ENCODE peak calls at places on chromosome 15, in nine cellular contexts. K is fibroblast of pulmonary artery; Z is NCI-H2029 treated with DMSO at 0.1 percent for 48 hours; W is brain microvascular endothelial cell; V is breast epithelium; S is stimulated activated CD8-positive, alpha-beta memory T cell treated with anti-CD3 and anti-CD28 coated beads, Interleukin-2, amount 100 ng/mL, for 1 hour; Q is NCI-H2171 treated with DMSO at 0.1 percent for 48 hours; G is H7; L is body of pancreas. H is an unnamed sample.

GRCh38 chr15:100766225-100767001 is 113.2 kb upstream of the ALDH1A3 start:
- DNase-seq in K (no peak), Z (no peak), W (no peak), V (peak), S (no peak), Q (no peak), G (peak), L (no peak), H (no peak)

GRCh38 chr15:94972314-94972713 is 741.0 kb downstream of the MCTP2 start:
- DNase-seq in K (peak), Z (no peak), W (peak), V (no peak), S (no peak), Q (no peak), G (peak), L (no peak), H (peak)

GRCh38 chr15:69305204-69305931 is 6.7 kb downstream of the PAQR5 start:
- DNase-seq in K (peak), Z (no peak), W (peak), V (no peak), S (no peak), Q (no peak), G (no peak), L (peak), H (peak)

GRCh38 chr15:94324117-94324826 is 92.9 kb downstream of the MCTP2 start:
- DNase-seq in K (peak), Z (peak), W (peak), V (no peak), S (peak), Q (peak), G (peak), L (peak), H (peak)

GRCh38 chr15:91133511-91133910 is 33.5 kb downstream of the SV2B start:
- DNase-seq in K (no peak), Z (no peak), W (no peak), V (no peak), S (no peak), Q (no peak), G (no peak), L (no peak), H (peak)

GRCh38 chr15:84608707-84609284 is 8.0 kb downstream of the ZSCAN2 start:
- DNase-seq in K (no peak), Z (no peak), W (no peak), V (no peak), S (no peak), Q (no peak), G (peak), L (no peak), H (peak)

GRCh38 chr15:45586990-45587860 is at the start of gene BLOC1S6:
- DNase-seq in K (peak), Z (peak), W (peak), V (peak), S (peak), Q (peak), G (peak), L (peak), H (peak)

GRCh38 chr15:68585574-68586273 is 6.9 kb downstream of the CORO2B start:
- DNase-seq in K (no peak), Z (no peak), W (no peak), V (no peak), S (no peak), Q (no peak), G (no peak), L (no peak), H (no peak)

GRCh38 chr15:101267320-101268104 is 9.8 kb downstream of the SELENOS start:
- DNase-seq in K (peak), Z (no peak), W (no peak), V (no peak), S (no peak), Q (no peak), G (peak), L (peak), H (peak)

GRCh38 chr15:97504031-97504430 is 456.5 kb upstream of the ARRDC4 start:
- DNase-seq in K (peak), Z (no peak), W (peak), V (no peak), S (no peak), Q (no peak), G (no peak), L (no peak), H (no peak)

GRCh38 chr15:64754663-64755426 is 20.5 kb downstream of the RBPMS2 start:
- DNase-seq in K (no peak), Z (no peak), W (no peak), V (no peak), S (no peak), Q (no peak), G (no peak), L (no peak), H (no peak)

GRCh38 chr15:43190178-43190577 is 5.0 kb downstream of the CCNDBP1 start:
- DNase-seq in K (peak), Z (no peak), W (no peak), V (peak), S (no peak), Q (no peak), G (no peak), L (peak), H (no peak)

GRCh38 chr15:84633311-84634227 is 20.5 kb downstream of the WDR73 start:
- DNase-seq in K (peak), Z (no peak), W (peak), V (peak), S (peak), Q (peak), G (peak), L (peak), H (peak)

GRCh38 chr15:38189651-38190280 is 62.9 kb upstream of the SPRED1 start:
- DNase-seq in K (no peak), Z (no peak), W (no peak), V (no peak), S (no peak), Q (no peak), G (no peak), L (no peak), H (no peak)

GRCh38 chr15:87496109-87496508 is 760.4 kb downstream of the NTRK3 start:
- DNase-seq in K (no peak), Z (no peak), W (no peak), V (no peak), S (no peak), Q (no peak), G (no peak), L (no peak), H (no peak)

GRCh38 chr15:59199775-59200465 is 6.7 kb upstream of the LDHAL6B start:
- DNase-seq in K (peak), Z (no peak), W (peak), V (no peak), S (no peak), Q (no peak), G (no peak), L (no peak), H (no peak)

GRCh38 chr15:57969355-57969754 is 96.2 kb downstream of the ALDH1A2 start:
- DNase-seq in K (peak), Z (no peak), W (peak), V (no peak), S (no peak), Q (no peak), G (peak), L (no peak), H (peak)

GRCh38 chr15:96586901-96587300 is 256.4 kb downstream of the NR2F2 start:
- DNase-seq in K (no peak), Z (no peak), W (no peak), V (no peak), S (no peak), Q (no peak), G (no peak), L (no peak), H (no peak)